ENCODE peak calls at places on chromosomes 4 and X, in seven cellular contexts. A is uterus; G is naive thymus-derived CD4-positive, alpha-beta T cell; T is heart left ventricle; S is ascending aorta; W is SK-N-SH; I is esophagus squamous epithelium. Y is an unnamed sample. For H3K27me3 and H3K4me1, the result is how much of the 10 kb centered on the place peaks cover.

GRCh38 chrX:39582091-39582490 is 515.7 kb downstream of the BCOR start:
- DNase-seq in A (no peak), G (no peak), T (no peak), S (no peak), W (no peak), I (no peak), Y (no peak)

GRCh38 chr4:150004481-150004880 is 73.8 kb upstream of the DCLK2 start:
- DNase-seq in A (no peak), G (no peak), T (no peak), S (no peak), W (no peak), I (no peak), Y (no peak)

GRCh38 chr4:25775166-25775565 is 87.6 kb downstream of the SEL1L3 start:
- DNase-seq in A (no peak), G (no peak), T (no peak), S (no peak), W (no peak), I (no peak), Y (no peak)

GRCh38 chr4:147250062-147250461 is 230.8 kb upstream of the EDNRA start:
- DNase-seq in A (no peak), G (no peak), T (no peak), S (no peak), W (no peak), I (no peak), Y (no peak)

GRCh38 chr4:78960926-78961325 is 21.7 kb upstream of the PAQR3 start:
- DNase-seq in A (no peak), G (no peak), T (no peak), S (no peak), W (no peak), I (no peak), Y (no peak)

GRCh38 chrX:124347242-124347641 is 879 bp downstream of the SH2D1A start:
- DNase-seq in A (no peak), G (no peak), T (no peak), S (no peak), W (no peak), I (no peak), Y (no peak)

GRCh38 chr4:8860096-8860891 is 11.3 kb downstream of the HMX1 start:
- DNase-seq in A (no peak), G (no peak), T (no peak), S (no peak), W (no peak), I (no peak), Y (no peak)

GRCh38 chrX:77436682-77437081 is 10.5 kb upstream of the FGF16 start:
- DNase-seq in A (no peak), G (no peak), T (no peak), S (no peak), W (no peak), I (no peak), Y (no peak)

GRCh38 chr4:135368826-135369225 is 1167.2 kb upstream of the PABPC4L start:
- DNase-seq in A (no peak), G (no peak), T (no peak), S (no peak), W (no peak), I (no peak), Y (no peak)

GRCh38 chrX:12011075-12011474 is 127.2 kb upstream of the FRMPD4 start:
- DNase-seq in A (no peak), G (no peak), T (no peak), S (no peak), W (no peak), I (no peak), Y (no peak)

GRCh38 chrX:136531951-136532350 is at the start of gene VGLL1:
- DNase-seq in A (no peak), G (no peak), T (no peak), S (no peak), W (no peak), I (no peak), Y (no peak)

GRCh38 chr4:183347586-183347985 is 25.4 kb upstream of the CLDN24 start:
- DNase-seq in A (no peak), G (no peak), T (no peak), S (no peak), W (no peak), I (no peak), Y (no peak)

GRCh38 chr4:186723207-186724047 is at the start of gene FAT1:
- DNase-seq in A (peak), G (no peak), T (peak), S (peak), W (peak), I (no peak), Y (no peak)

GRCh38 chrX:124045109-124045508 is 83.6 kb downstream of the STAG2 start:
- DNase-seq in A (no peak), G (no peak), T (no peak), S (no peak), W (no peak), I (no peak), Y (no peak)

GRCh38 chr4:77599378-77599777 is 6.2 kb upstream of the CXCL13 start:
- DNase-seq in A (no peak), G (no peak), T (no peak), S (no peak), W (peak), I (no peak), Y (no peak)

GRCh38 chr4:174111350-174111888 is 172.0 kb downstream of the FBXO8 start:
- DNase-seq in A (no peak), G (no peak), T (no peak), S (no peak), W (no peak), I (no peak), Y (no peak)

GRCh38 chr4:153904011-153904410 is 115.1 kb upstream of the SFRP2 start:
- DNase-seq in A (no peak), G (no peak), T (no peak), S (no peak), W (no peak), I (no peak), Y (no peak)

GRCh38 chr4:172998527-172999469 is 169.8 kb upstream of the GALNT7 start:
- DNase-seq in A (no peak), G (no peak), T (no peak), S (no peak), W (no peak), I (no peak), Y (no peak)

GRCh38 chr4:177427097-177427665 is 15.1 kb downstream of the AGA start:
- DNase-seq in A (no peak), G (no peak), T (no peak), S (no peak), W (no peak), I (no peak), Y (no peak)

GRCh38 chr4:7421356-7422097 is 13.2 kb downstream of the PSAPL1 start:
- DNase-seq in A (peak), G (no peak), T (no peak), S (peak), W (peak), I (no peak), Y (no peak)

GRCh38 chrX:65607070-65607742 is 60.2 kb upstream of the MSN start:
- DNase-seq in A (no peak), G (no peak), T (no peak), S (no peak), W (no peak), I (no peak), Y (no peak)

GRCh38 chrX:110699109-110699508 is 96.5 kb downstream of the CHRDL1 start:
- DNase-seq in A (no peak), G (no peak), T (no peak), S (no peak), W (no peak), I (no peak), Y (no peak)

GRCh38 chr4:98682719-98683118 is 24.3 kb upstream of the TSPAN5 start:
- DNase-seq in A (no peak), G (no peak), T (no peak), S (no peak), W (peak), I (no peak), Y (no peak)

GRCh38 chr4:60683953-60684352 is 516.2 kb upstream of the ADGRL3 start:
- DNase-seq in A (no peak), G (no peak), T (no peak), S (peak), W (no peak), I (no peak), Y (no peak)

GRCh38 chr4:174283507-174284180 is at the start of the genes CEP44 and FBXO8:
- DNase-seq in A (peak), G (peak), T (peak), S (peak), W (peak), I (peak), Y (peak)

GRCh38 chr4:133775881-133776280 is 425.7 kb downstream of the PABPC4L start:
- DNase-seq in A (no peak), G (no peak), T (no peak), S (no peak), W (no peak), I (no peak), Y (no peak)

GRCh38 chrX:154486396-154487207 is at the start of gene UBL4A:
- DNase-seq in A (peak), G (peak), T (peak), S (peak), W (peak), I (no peak), Y (peak)

GRCh38 chr4:80125252-80126177 is 52.5 kb upstream of the ANTXR2 start:
- DNase-seq in A (no peak), G (peak), T (no peak), S (no peak), W (no peak), I (no peak), Y (peak)

GRCh38 chrX:106901341-106901740 is 1.8 kb downstream of the RIPPLY1 start:
- DNase-seq in A (no peak), G (no peak), T (no peak), S (no peak), W (no peak), I (no peak), Y (no peak)

GRCh38 chrX:11533211-11533651 is 132.5 kb downstream of the ARHGAP6 start:
- DNase-seq in A (no peak), G (peak), T (no peak), S (no peak), W (peak), I (no peak), Y (no peak)

GRCh38 chr4:78205601-78206000 is 148.5 kb downstream of the FRAS1 start:
- DNase-seq in A (no peak), G (no peak), T (no peak), S (no peak), W (peak), I (no peak), Y (no peak)

GRCh38 chr4:100361336-100361735 is 156.5 kb downstream of the EMCN start:
- DNase-seq in A (no peak), G (no peak), T (no peak), S (no peak), W (no peak), I (no peak), Y (no peak)

GRCh38 chr4:175066923-175067627 is 148.9 kb downstream of the ADAM29 start:
- DNase-seq in A (no peak), G (no peak), T (no peak), S (no peak), W (no peak), I (no peak), Y (no peak)

GRCh38 chr4:110624904-110625494 is 2.1 kb upstream of the PITX2 start:
- DNase-seq in A (no peak), G (no peak), T (no peak), S (no peak), W (no peak), I (no peak), Y (no peak)
- H3K27me3 ChIP-seq in A (half or more), G (under half), T (half or more), S (under half), W (half or more), I (half or more), Y (half or more)

DNA sequence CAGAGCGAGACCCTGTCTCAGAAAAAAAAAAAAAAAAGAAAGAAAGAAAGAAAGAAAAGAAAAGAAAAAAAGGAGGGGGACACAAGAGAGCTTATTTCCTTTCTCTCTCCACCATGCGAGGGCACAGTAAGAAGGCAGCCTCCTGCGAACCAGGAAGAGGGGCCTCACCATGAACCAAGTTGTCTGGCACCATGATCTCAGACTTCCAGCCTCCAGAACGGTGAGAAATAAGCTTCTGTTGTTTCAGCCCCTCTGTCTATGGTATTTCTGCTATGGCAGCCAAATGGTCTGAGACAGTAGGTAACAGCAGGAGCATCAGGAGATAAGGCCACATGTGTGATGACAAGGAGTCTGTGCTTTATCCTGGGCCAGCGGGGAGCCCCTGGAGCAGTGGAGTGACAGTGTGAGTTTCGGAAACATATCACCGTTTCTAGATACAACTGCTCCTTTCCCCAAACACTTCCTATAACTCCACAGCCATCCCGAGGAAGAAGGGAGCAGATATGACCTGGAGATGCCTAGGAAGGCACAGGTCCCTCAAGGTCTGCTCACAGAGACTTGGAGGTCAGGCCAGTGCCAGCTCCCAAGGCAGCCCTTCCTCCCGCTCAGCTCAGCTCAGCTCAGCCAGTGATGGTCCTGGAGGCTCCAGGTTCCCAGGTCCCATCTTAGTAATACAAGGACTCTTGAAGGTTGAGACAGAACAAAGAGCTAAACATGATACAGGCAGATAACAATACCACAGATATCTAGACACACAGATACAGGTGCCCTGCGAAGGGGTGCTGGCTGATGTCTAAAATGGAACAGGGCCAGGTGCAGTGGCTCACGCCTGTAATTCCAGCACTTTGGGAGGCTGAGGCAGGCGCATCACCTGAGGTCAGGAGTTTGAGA is 17.7 kb downstream of the JAKMIP1 start:
- DNase-seq in A (no peak), G (no peak), T (no peak), S (no peak), W (no peak), I (no peak), Y (no peak)
- H3K4me1 ChIP-seq in A (under half), G (under half), T (under half), S (under half), W (under half), I (under half), Y (half or more)

DNA sequence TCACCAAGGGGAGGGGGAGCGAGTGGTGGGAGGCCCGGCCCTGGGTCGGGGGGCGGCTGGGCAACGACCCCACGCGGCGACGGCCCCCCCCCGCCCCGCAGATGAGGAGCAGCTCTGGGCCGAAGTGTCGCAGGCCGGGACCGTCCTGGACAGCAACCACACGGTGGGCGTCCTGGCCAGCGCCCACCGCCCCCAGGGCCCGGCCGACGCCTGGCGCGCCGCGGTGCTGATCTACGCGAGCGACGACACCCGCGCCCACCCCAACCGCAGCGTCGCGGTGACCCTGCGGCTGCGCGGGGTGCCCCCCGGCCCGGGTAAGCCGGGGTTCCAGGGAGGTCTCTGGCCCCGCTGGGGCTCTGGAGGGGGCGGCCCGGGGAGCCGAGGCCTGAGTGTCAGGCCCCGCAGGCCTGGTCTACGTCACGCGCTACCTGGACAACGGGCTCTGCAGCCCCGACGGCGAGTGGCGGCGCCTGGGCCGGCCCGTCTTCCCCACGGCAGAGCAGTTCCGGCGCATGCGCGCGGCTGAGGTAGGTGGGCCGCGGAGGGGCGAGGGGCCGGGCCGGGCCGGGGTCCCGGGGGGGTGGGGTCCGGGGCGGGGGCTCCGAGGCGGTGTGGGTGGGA is 8.7 kb upstream of the FGFRL1 start:
- DNase-seq in A (no peak), G (no peak), T (no peak), S (no peak), W (no peak), I (no peak), Y (no peak)
- H3K27me3 ChIP-seq in A (under half), G (under half), T (half or more), S (under half), W (under half), I (half or more), Y (under half)

GRCh38 chr4:11160288-11160687 is 268.4 kb downstream of the HS3ST1 start:
- DNase-seq in A (no peak), G (no peak), T (no peak), S (no peak), W (no peak), I (no peak), Y (no peak)

DNA sequence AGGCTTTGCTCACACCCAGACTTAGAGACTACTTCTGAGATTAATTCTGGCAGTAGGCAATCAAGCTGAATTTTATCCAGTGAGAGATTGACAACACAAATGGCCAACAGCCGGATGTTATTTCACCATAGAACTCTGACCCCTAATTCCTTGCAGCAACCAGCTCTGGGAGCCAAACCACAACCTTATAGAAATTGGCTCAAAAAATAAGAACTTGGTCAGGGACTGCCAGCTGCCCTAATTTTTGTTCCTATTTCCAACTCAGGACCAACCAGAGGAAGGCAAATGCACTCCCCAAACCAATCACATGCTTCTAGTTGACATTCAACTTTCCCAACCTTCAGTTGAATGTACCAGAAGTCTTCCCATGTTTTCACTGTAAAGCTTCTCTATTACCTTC is 269.7 kb downstream of the HS3ST1 start:
- DNase-seq in A (no peak), G (no peak), T (no peak), S (no peak), W (no peak), I (no peak), Y (no peak)
- H3K4me1 ChIP-seq in A (under half), G (under half), T (under half), S (under half), W (under half), I (under half), Y (under half)

DNA sequence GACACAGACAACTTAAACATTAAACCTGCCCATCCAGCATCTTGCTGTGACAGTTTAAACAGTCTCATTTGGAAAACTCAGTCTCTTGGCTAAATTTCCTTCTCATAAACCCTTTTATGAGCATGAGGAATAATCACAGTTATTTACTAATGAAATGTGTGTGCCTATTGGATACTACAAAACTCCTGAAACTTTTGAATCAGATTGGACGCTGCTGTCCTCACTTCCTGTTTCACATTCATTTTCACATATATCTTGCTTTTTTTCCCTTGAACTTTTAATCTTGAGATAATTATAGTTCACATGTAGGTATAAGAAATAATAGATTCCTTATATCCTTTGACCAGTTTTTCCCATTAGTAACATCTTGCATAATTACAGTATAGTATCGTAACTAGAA is 111.7 kb downstream of the CDKL5 start:
- DNase-seq in A (no peak), G (no peak), T (no peak), S (no peak), W (no peak), I (no peak), Y (no peak)
- H3K27me3 ChIP-seq in A (under half), G (under half), T (under half), S (under half), W (under half), I (under half), Y (under half)

GRCh38 chr4:10112658-10113284 is 3.8 kb downstream of the WDR1 start:
- DNase-seq in A (no peak), G (no peak), T (no peak), S (no peak), W (no peak), I (no peak), Y (no peak)
- H3K4me1 ChIP-seq in A (under half), G (half or more), T (half or more), S (half or more), W (under half), I (half or more), Y (half or more)

GRCh38 chr4:3468804-3469203 is 5.7 kb downstream of the DOK7 start:
- DNase-seq in A (no peak), G (no peak), T (no peak), S (no peak), W (no peak), I (no peak), Y (no peak)
- H3K27me3 ChIP-seq in A (under half), G (under half), T (under half), S (under half), W (under half), I (half or more), Y (under half)

GRCh38 chrX:133979641-133980230 is 5.7 kb downstream of the GPC3 start:
- DNase-seq in A (no peak), G (no peak), T (no peak), S (no peak), W (no peak), I (no peak), Y (no peak)
- H3K4me1 ChIP-seq in A (under half), G (under half), T (under half), S (under half), W (under half), I (under half), Y (under half)

DNA sequence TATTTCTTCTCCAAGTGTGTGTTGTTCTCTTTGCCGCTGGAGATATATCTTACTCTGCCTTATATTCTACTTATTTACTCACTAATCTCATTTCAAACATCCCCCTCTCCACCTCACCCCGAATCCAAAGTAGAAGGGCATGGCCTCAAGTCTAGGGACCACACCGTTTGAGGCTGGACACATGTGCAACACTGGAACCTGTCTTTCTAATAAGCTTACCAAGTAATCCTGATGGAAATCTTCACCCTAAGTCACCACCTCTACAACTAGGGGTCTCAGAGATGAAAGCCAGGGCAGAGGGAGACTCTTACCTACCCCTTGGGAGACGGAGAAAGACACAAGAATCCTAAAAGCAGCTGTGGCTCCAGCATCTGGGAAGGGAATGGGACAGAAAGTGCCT is 6.0 kb downstream of the PROM1 start:
- DNase-seq in A (no peak), G (no peak), T (no peak), S (no peak), W (no peak), I (no peak), Y (no peak)
- H3K27me3 ChIP-seq in A (under half), G (under half), T (under half), S (under half), W (under half), I (half or more), Y (under half)

DNA sequence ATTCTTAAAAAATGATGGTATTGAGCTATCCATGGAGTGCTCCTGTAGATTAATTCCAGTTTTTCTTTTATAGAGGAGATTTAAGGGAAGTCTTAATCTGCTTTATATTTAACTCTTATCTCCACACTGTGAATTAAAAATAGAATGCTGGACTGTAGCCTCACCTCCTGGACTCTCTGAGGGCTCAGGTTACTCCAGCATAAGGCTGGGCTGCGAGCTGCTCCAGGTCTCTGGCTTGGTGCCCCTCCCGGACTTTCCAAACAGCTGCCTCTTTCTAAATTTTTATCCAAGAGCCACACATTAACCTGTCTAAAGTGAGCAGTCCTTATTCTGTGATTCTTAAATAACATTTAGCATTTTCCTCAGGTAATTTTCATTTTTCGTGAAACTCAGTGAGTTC is 218.7 kb upstream of the JADE1 start:
- DNase-seq in A (peak), G (no peak), T (no peak), S (no peak), W (no peak), I (no peak), Y (no peak)
- H3K4me1 ChIP-seq in A (under half), G (under half), T (under half), S (under half), W (under half), I (under half), Y (under half)